ENCODE peak calls at places on chromosomes 1 and 21, in nine cellular contexts. I is tibial nerve; F is astrocyte; U is mesendoderm; W is psoas muscle; M is prostate gland; K is GM23338; J is CD8-positive, alpha-beta T cell; D is heart right ventricle. Y is an unnamed sample.
A peak's percentile ranks its signal among the peaks of the same experiment; 100 is the strongest.

GRCh38 chr1:60483471-60483870 is 409.9 kb upstream of the C1orf87 start:
- DNase-seq in M (no peak), J (no peak), W (no peak), F (no peak), I (no peak), U (no peak), K (no peak), D (no peak), Y (no peak)

GRCh38 chr1:12032141-12032710 is 12.9 kb downstream of the MIIP start:
- DNase-seq in W (no peak), M (no peak), F (no peak), I (no peak), D (no peak), J (no peak), U (no peak), K (no peak), Y (no peak)

GRCh38 chr21:35995522-35996088 is 64.7 kb downstream of the SETD4 start:
- DNase-seq in D (no peak), J (no peak), K (no peak), M (no peak), U (no peak), I (no peak), W (no peak), F (peak; percentile 33), Y (no peak)

GRCh38 chr1:10830961-10831669 is 34.7 kb upstream of the CASZ1 start:
- DNase-seq in M (no peak), I (no peak), U (no peak), K (no peak), W (no peak), F (no peak), J (no peak), D (no peak), Y (no peak)

GRCh38 chr1:3652538-3653285 is 396 bp downstream of the TP73 start:
- DNase-seq in K (peak; percentile 62), W (no peak), J (no peak), U (peak; percentile 44), D (no peak), F (no peak), M (no peak), I (no peak), Y (no peak)

GRCh38 chr1:84887261-84887934 is 5.6 kb downstream of the LPAR3 start:
- DNase-seq in I (no peak), J (no peak), U (no peak), D (no peak), M (no peak), K (no peak), W (no peak), F (no peak), Y (no peak)

GRCh38 chr1:157073944-157074685 is 25.5 kb downstream of the ETV3L start:
- DNase-seq in J (peak; percentile 30), F (peak; percentile 10), W (peak; percentile 79), M (peak; percentile 65), D (peak; percentile 66), U (peak; percentile 81), K (peak; percentile 88), I (peak; percentile 37), Y (peak; percentile 80)

GRCh38 chr1:224181453-224181810 is 1.6 kb upstream of the DEGS1 start:
- DNase-seq in U (no peak), M (no peak), I (no peak), F (no peak), W (no peak), J (no peak), D (no peak), K (no peak), Y (no peak)

GRCh38 chr1:179781962-179782361 is 38.9 kb downstream of the FAM163A start:
- DNase-seq in W (no peak), J (no peak), D (peak; percentile 53), I (no peak), U (no peak), K (no peak), M (no peak), F (no peak), Y (no peak)

GRCh38 chr1:154198756-154199562 is 7.1 kb upstream of the TPM3 start:
- DNase-seq in I (no peak), M (peak; percentile 40), K (peak; percentile 90), W (no peak), U (peak; percentile 84), F (peak; percentile 48), J (peak; percentile 41), D (peak; percentile 61), Y (peak; percentile 29)
- H3K4me3 ChIP-seq in I (no peak overlapping the region), M (no peak overlapping the region), K (peak overlapping the region; percentile 17), W (peak overlapping the region; percentile 5), U (no peak overlapping the region), F (no peak overlapping the region), J (no peak overlapping the region), D (no peak overlapping the region), Y (no peak overlapping the region)

GRCh38 chr1:202590119-202590518 is 120.1 kb downstream of the SYT2 start:
- DNase-seq in J (no peak), F (no peak), M (no peak), K (no peak), I (no peak), W (no peak), U (no peak), D (no peak), Y (no peak)

GRCh38 chr1:202587859-202588480 is 122.3 kb downstream of the SYT2 start:
- DNase-seq in W (no peak), U (no peak), F (no peak), D (no peak), K (no peak), J (no peak), M (no peak), I (no peak), Y (no peak)

GRCh38 chr1:202590975-202591411 is 119.3 kb downstream of the SYT2 start:
- DNase-seq in D (no peak), U (no peak), J (no peak), M (no peak), I (no peak), W (no peak), K (no peak), F (no peak), Y (no peak)

GRCh38 chr1:202589190-202589680 is 121.0 kb downstream of the SYT2 start:
- DNase-seq in K (peak; percentile 46), W (peak; percentile 88), U (peak; percentile 100), M (no peak), F (peak; percentile 99), J (no peak), D (peak; percentile 94), I (peak; percentile 73), Y (peak; percentile 89)

GRCh38 chr1:202588644-202589189 is 121.5 kb downstream of the SYT2 start:
- DNase-seq in D (no peak), K (no peak), F (no peak), M (no peak), U (no peak), J (no peak), I (no peak), W (no peak), Y (no peak)
- H3K4me1 ChIP-seq in D (peaks cover 88% of the 10 kb centered on the region), K (no peaks in the 10 kb centered on the region), F (peaks cover 46% of the 10 kb centered on the region), M (no peaks in the 10 kb centered on the region), U (peaks cover 21% of the 10 kb centered on the region), J (no peaks in the 10 kb centered on the region), I (peaks cover 52% of the 10 kb centered on the region), W (peaks cover 63% of the 10 kb centered on the region), Y (peaks cover 9% of the 10 kb centered on the region)

DNA sequence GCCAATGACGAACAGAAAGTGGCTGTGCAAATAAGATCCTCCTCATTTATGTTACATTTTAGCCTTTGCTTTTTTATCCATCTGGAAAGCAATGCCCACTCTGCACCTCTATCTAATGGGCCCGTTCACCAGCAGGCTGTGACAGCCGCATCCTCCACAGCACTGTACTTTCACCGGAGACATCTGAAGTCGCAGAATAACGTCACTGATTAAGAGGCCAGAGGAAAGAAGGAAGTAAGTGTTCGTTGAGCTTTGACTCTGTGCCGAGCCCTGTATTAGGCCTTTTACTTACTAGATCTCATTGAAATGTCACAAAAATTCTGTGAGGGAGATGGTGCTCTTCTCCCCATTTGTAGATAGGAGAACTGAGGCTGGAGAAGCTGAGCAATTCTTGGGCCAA is 62.3 kb downstream of the KAZN start:
- DNase-seq in M (no peak), J (no peak), W (no peak), D (peak; percentile 14), I (no peak), K (no peak), U (no peak), F (no peak), Y (no peak)
- H3K4me3 ChIP-seq in M (no peak overlapping the region), J (no peak overlapping the region), W (no peak overlapping the region), D (peak overlapping the region; percentile 13), I (no peak overlapping the region), K (no peak overlapping the region), U (no peak overlapping the region), F (no peak overlapping the region), Y (no peak overlapping the region)

DNA sequence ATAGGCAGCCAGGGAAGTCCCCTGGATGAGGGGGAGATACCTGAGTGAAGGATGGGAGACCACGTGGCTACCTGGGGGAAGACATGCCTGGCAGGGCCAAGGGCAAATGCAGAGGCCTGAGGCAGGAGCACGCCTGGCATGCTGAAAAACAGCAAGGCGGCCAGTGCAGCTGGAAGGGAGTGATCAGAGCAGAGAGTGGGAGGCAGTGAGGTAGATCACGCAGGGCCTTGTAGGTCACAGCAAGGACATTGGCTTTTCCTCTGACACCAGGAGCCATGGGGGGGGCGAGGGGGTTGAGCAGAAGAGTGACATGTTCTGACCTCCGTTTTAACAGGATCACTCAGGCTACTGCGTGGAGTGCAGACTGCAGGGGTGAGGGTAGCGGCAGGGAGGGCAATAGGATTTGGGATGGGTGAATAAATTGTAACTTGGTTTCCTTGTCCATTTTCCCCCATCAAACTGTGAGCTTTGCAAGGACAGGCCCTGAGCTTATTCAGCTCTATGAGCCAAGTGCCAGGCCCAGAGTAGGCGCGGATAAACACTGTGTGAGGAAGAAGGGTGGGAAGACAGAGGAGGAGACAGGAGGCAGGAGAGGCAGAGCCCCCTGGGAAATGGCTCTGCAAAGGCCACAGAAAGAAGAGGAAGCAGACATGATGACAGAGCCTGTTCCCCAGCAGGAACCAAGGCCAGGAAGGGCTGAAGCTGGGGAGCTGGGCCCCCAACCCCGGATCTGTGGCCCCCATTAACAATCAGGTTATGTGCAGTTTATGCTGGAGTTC is 16.7 kb downstream of the IFI6 start:
- DNase-seq in U (peak; percentile 23), F (no peak), W (no peak), M (no peak), I (no peak), K (peak; percentile 40), D (no peak), J (no peak), Y (no peak)
- H3K4me1 ChIP-seq in U (peaks cover 10% of the 10 kb centered on the region), F (peaks cover 36% of the 10 kb centered on the region), W (peaks cover 19% of the 10 kb centered on the region), M (no peaks in the 10 kb centered on the region), I (peaks cover 20% of the 10 kb centered on the region), K (peaks cover 29% of the 10 kb centered on the region), D (peaks cover 40% of the 10 kb centered on the region), J (peaks cover 21% of the 10 kb centered on the region), Y (peaks cover 8% of the 10 kb centered on the region)

GRCh38 chr1:206002833-206003532 is at the start of gene RAB7B:
- DNase-seq in M (peak; percentile 61), F (peak; percentile 68), I (peak; percentile 55), J (no peak), D (peak; percentile 47), K (no peak), U (no peak), W (peak; percentile 69), Y (peak; percentile 81)
- H3K4me3 ChIP-seq in M (peak within 1 kb of the TSS; percentile 8), F (peak within 1 kb of the TSS; percentile 50), I (peak within 1 kb of the TSS; percentile 19), J (no peak within 1 kb of the TSS), D (peak within 1 kb of the TSS; percentile 51), K (no peak within 1 kb of the TSS), U (no peak within 1 kb of the TSS), W (peak within 1 kb of the TSS; percentile 49), Y (peak within 1 kb of the TSS; percentile 40)

GRCh38 chr21:14881863-14882262 is 182.9 kb downstream of the NRIP1 start:
- DNase-seq in I (no peak), D (no peak), F (no peak), M (no peak), W (no peak), J (no peak), K (no peak), U (no peak), Y (no peak)
- H3K4me1 ChIP-seq in I (peaks cover 12% of the 10 kb centered on the region), D (no peaks in the 10 kb centered on the region), F (peaks cover 16% of the 10 kb centered on the region), M (peaks cover 10% of the 10 kb centered on the region), W (no peaks in the 10 kb centered on the region), J (no peaks in the 10 kb centered on the region), K (peaks cover 7% of the 10 kb centered on the region), U (no peaks in the 10 kb centered on the region), Y (no peaks in the 10 kb centered on the region)